ENCODE peak calls at places on chromosomes 2 and 18, in ten cellular contexts. A, L, W, E, C, Y, T, X, R and B are unnamed samples.

GRCh38 chr18:1968801-1969498 is 602.4 kb downstream of the METTL4 start:
- DNase-seq in W (no peak), A (no peak), T (no peak), X (no peak), C (no peak), Y (no peak), E (no peak), R (no peak), L (no peak), B (no peak)

GRCh38 chr2:69177063-69177771 is 164.2 kb downstream of the ANTXR1 start:
- DNase-seq in C (no peak), X (no peak), R (no peak), W (no peak), T (no peak), E (no peak), L (no peak), A (no peak), Y (no peak), B (no peak)

GRCh38 chr2:210577263-210578071 is 21.1 kb downstream of the CPS1 start:
- DNase-seq in A (peak), T (peak), X (peak), R (peak), Y (no peak), C (no peak), W (no peak), L (no peak), E (peak), B (no peak)

GRCh38 chr18:51137891-51138290 is 59.6 kb downstream of the MEX3C start:
- DNase-seq in Y (peak), A (no peak), X (no peak), L (no peak), R (no peak), T (no peak), E (no peak), W (no peak), C (no peak), B (no peak)

GRCh38 chr2:217622205-217622621 is 380.6 kb downstream of the TNS1 start:
- DNase-seq in A (peak), C (peak), W (no peak), L (no peak), T (peak), Y (no peak), X (no peak), R (no peak), E (no peak), B (no peak)

GRCh38 chr2:25257931-25258771 is 83.6 kb downstream of the DNMT3A start:
- DNase-seq in R (no peak), C (no peak), T (no peak), A (no peak), X (no peak), L (no peak), E (peak), Y (no peak), W (no peak), B (no peak)

GRCh38 chr18:59067873-59068272 is 71.8 kb upstream of the SEC11C start:
- DNase-seq in T (no peak), R (no peak), W (no peak), Y (no peak), L (no peak), X (no peak), E (peak), A (no peak), C (peak), B (peak)

GRCh38 chr18:76447268-76447890 is 47.7 kb downstream of the ZNF516 start:
- DNase-seq in R (no peak), X (no peak), A (no peak), W (no peak), E (no peak), Y (no peak), T (no peak), L (peak), C (no peak), B (no peak)

GRCh38 chr2:28393115-28393836 is 618 bp downstream of the FOSL2 start:
- DNase-seq in W (peak), X (no peak), R (no peak), Y (no peak), L (no peak), C (peak), E (peak), T (no peak), A (no peak), B (no peak)

GRCh38 chr2:17171446-17172049 is 346.7 kb downstream of the RAD51AP2 start:
- DNase-seq in X (no peak), T (peak), A (no peak), C (peak), E (peak), Y (no peak), L (no peak), R (no peak), W (no peak), B (peak)

GRCh38 chr2:158580760-158581159 is 124.0 kb downstream of the PKP4 start:
- DNase-seq in C (no peak), X (no peak), Y (no peak), R (no peak), T (peak), A (no peak), L (no peak), E (no peak), W (no peak), B (no peak)

GRCh38 chr2:83378921-83379320 is 1080.2 kb downstream of the SUCLG1 start:
- DNase-seq in W (no peak), C (no peak), A (no peak), X (no peak), R (no peak), T (no peak), E (no peak), Y (no peak), L (no peak), B (no peak)

GRCh38 chr18:25164837-25165791 is 186.9 kb downstream of the ZNF521 start:
- DNase-seq in W (no peak), E (peak), X (peak), L (no peak), Y (no peak), C (no peak), A (no peak), R (no peak), T (no peak), B (no peak)

GRCh38 chr2:203687161-203687560 is 19.3 kb upstream of the CD28 start:
- DNase-seq in R (no peak), E (no peak), L (no peak), X (no peak), A (no peak), W (no peak), C (no peak), Y (peak), T (no peak), B (no peak)

GRCh38 chr2:215750763-215751162 is 262.6 kb downstream of the MREG start:
- DNase-seq in E (no peak), X (no peak), R (no peak), W (no peak), T (no peak), L (no peak), Y (no peak), A (no peak), C (no peak), B (no peak)

GRCh38 chr18:69636529-69637301 is 236.0 kb downstream of the DOK6 start:
- DNase-seq in L (no peak), C (peak), E (no peak), T (no peak), W (no peak), Y (no peak), X (no peak), A (no peak), R (no peak), B (no peak)

GRCh38 chr18:21218862-21219261 is 23.2 kb upstream of the GREB1L start:
- DNase-seq in L (no peak), T (peak), W (no peak), X (no peak), Y (no peak), C (no peak), E (no peak), R (no peak), A (no peak), B (no peak)

GRCh38 chr18:35155403-35156117 is 85.3 kb upstream of the ZNF397 start:
- DNase-seq in A (no peak), W (no peak), X (no peak), C (no peak), T (no peak), E (no peak), R (no peak), L (no peak), Y (no peak), B (no peak)

GRCh38 chr18:56306793-56307192 is 331.6 kb downstream of the TXNL1 start:
- DNase-seq in T (no peak), X (no peak), L (no peak), C (no peak), E (no peak), R (no peak), Y (no peak), A (no peak), W (no peak), B (no peak)

GRCh38 chr2:172357442-172357841 is 69.9 kb upstream of the ITGA6 start:
- DNase-seq in A (no peak), T (no peak), E (no peak), W (no peak), C (no peak), Y (no peak), X (no peak), L (no peak), R (no peak), B (no peak)

GRCh38 chr2:222318712-222319575 is 20.1 kb upstream of the PAX3 start:
- DNase-seq in A (peak), X (no peak), W (no peak), T (peak), R (no peak), C (no peak), Y (no peak), L (peak), E (no peak), B (no peak)

GRCh38 chr2:69213832-69214231 is 173.2 kb downstream of the GFPT1 start:
- DNase-seq in Y (no peak), E (no peak), L (no peak), X (no peak), R (no peak), T (no peak), W (no peak), C (no peak), A (no peak), B (no peak)

GRCh38 chr2:47028171-47028570 is 112.6 kb upstream of the MCFD2 start:
- DNase-seq in L (no peak), C (no peak), A (no peak), R (no peak), W (no peak), E (no peak), T (no peak), Y (no peak), X (no peak), B (no peak)

GRCh38 chr2:58508021-58508420 is 266.9 kb upstream of the FANCL start:
- DNase-seq in T (no peak), Y (no peak), L (no peak), C (peak), X (no peak), E (no peak), W (no peak), R (no peak), A (no peak), B (no peak)

GRCh38 chr2:50582164-50582563 is 449.8 kb downstream of the NRXN1 start:
- DNase-seq in L (no peak), R (no peak), A (no peak), Y (no peak), T (peak), E (peak), W (no peak), C (no peak), X (no peak), B (no peak)

GRCh38 chr2:215684448-215685217 is 248.8 kb upstream of the FN1 start:
- DNase-seq in T (no peak), W (no peak), X (no peak), Y (no peak), R (no peak), C (no peak), L (no peak), A (no peak), E (no peak), B (no peak)

GRCh38 chr2:58432491-58433166 is 191.5 kb upstream of the FANCL start:
- DNase-seq in C (no peak), T (no peak), A (no peak), W (no peak), Y (no peak), E (no peak), R (no peak), X (no peak), L (no peak), B (no peak)

GRCh38 chr2:20650880-20651730 is at the start of gene HS1BP3:
- DNase-seq in E (peak), T (peak), A (peak), W (peak), C (peak), Y (no peak), L (peak), X (peak), R (peak), B (peak)

GRCh38 chr18:45825258-45825744 is at the start of gene SIGLEC15:
- DNase-seq in R (no peak), Y (no peak), A (no peak), E (no peak), C (no peak), L (no peak), W (no peak), X (peak), T (no peak), B (no peak)

GRCh38 chr2:172226244-172227061 is 123.8 kb upstream of the DLX2 start:
- DNase-seq in Y (no peak), A (no peak), X (no peak), C (no peak), R (no peak), E (no peak), W (no peak), L (no peak), T (no peak), B (no peak)

GRCh38 chr18:74623047-74623816 is 25.6 kb downstream of the ZNF407 start:
- DNase-seq in A (peak), T (peak), X (no peak), Y (no peak), L (no peak), R (no peak), W (no peak), C (no peak), E (peak), B (peak)

GRCh38 chr2:66435549-66435875 is 587 bp downstream of the MEIS1 start:
- DNase-seq in C (no peak), E (no peak), W (no peak), Y (no peak), R (no peak), T (no peak), L (no peak), A (no peak), X (no peak), B (no peak)

GRCh38 chr2:180715044-180715443 is 265.4 kb upstream of the UBE2E3 start:
- DNase-seq in C (no peak), L (no peak), R (no peak), A (no peak), X (no peak), T (peak), Y (no peak), W (no peak), E (no peak), B (no peak)

GRCh38 chr2:112092286-112093041 is 37.4 kb downstream of the TMEM87B start:
- DNase-seq in T (no peak), Y (no peak), A (no peak), L (no peak), W (no peak), C (no peak), R (no peak), E (no peak), X (no peak), B (no peak)

GRCh38 chr2:150916997-150917396 is 344.7 kb downstream of the RBM43 start:
- DNase-seq in E (no peak), X (no peak), A (no peak), L (no peak), T (no peak), W (no peak), C (no peak), R (no peak), Y (peak), B (no peak)

GRCh38 chr2:148645925-148646559 is 1.5 kb downstream of the EPC2 start:
- DNase-seq in Y (no peak), X (peak), T (peak), E (peak), W (peak), L (no peak), R (peak), A (peak), C (peak), B (peak)

GRCh38 chr2:86039963-86040655 is 65.6 kb downstream of the POLR1A start:
- DNase-seq in Y (no peak), E (no peak), X (no peak), W (no peak), T (no peak), A (no peak), R (no peak), L (no peak), C (no peak), B (peak)